ENCODE peak calls at places on chromosomes 3 and 15, in five cellular contexts. One of them, this sample, is unnamed.
A peak's percentile ranks its signal among the peaks of the same experiment; 100 is the strongest.

GRCh38 chr3:41532976-41533375 is 333.7 kb downstream of the CTNNB1 start:
- DNase-seq in testis: no peak
- DNase-seq in CD4-positive, CD25-positive, alpha-beta regulatory T cell: no peak
- DNase-seq in SJSA1: no peak
- DNase-seq in thoracic aorta: no peak
- DNase-seq in this sample: no peak

GRCh38 chr3:24389108-24390090 is 105.3 kb downstream of the THRB start:
- DNase-seq in testis: no peak
- DNase-seq in thoracic aorta: no peak
- DNase-seq in CD4-positive, CD25-positive, alpha-beta regulatory T cell: no peak
- DNase-seq in SJSA1: no peak
- DNase-seq in this sample: no peak

GRCh38 chr3:86793786-86794185 is 197.2 kb downstream of the VGLL3 start:
- DNase-seq in SJSA1: peak; percentile 88
- DNase-seq in CD4-positive, CD25-positive, alpha-beta regulatory T cell: no peak
- DNase-seq in thoracic aorta: no peak
- DNase-seq in testis: no peak
- DNase-seq in this sample: no peak

GRCh38 chr3:98954806-98955205 is 53.3 kb upstream of the DCBLD2 start:
- DNase-seq in CD4-positive, CD25-positive, alpha-beta regulatory T cell: no peak
- DNase-seq in SJSA1: no peak
- DNase-seq in testis: no peak
- DNase-seq in thoracic aorta: no peak
- DNase-seq in this sample: no peak

GRCh38 chr3:186394566-186395217 is 32.7 kb upstream of the DGKG start:
- DNase-seq in testis: no peak
- DNase-seq in thoracic aorta: no peak
- DNase-seq in CD4-positive, CD25-positive, alpha-beta regulatory T cell: no peak
- DNase-seq in SJSA1: no peak
- DNase-seq in this sample: no peak

GRCh38 chr15:87619161-87619960 is 637.2 kb downstream of the NTRK3 start:
- DNase-seq in thoracic aorta: no peak
- DNase-seq in SJSA1: peak; percentile 74
- DNase-seq in testis: no peak
- DNase-seq in CD4-positive, CD25-positive, alpha-beta regulatory T cell: no peak
- DNase-seq in this sample: no peak

GRCh38 chr3:58214484-58215316 is 3.9 kb upstream of the DNASE1L3 start:
- DNase-seq in CD4-positive, CD25-positive, alpha-beta regulatory T cell: no peak
- DNase-seq in SJSA1: no peak
- DNase-seq in thoracic aorta: no peak
- DNase-seq in testis: no peak
- DNase-seq in this sample: no peak

GRCh38 chr15:31489801-31490646 is 163.4 kb downstream of the KLF13 start:
- DNase-seq in CD4-positive, CD25-positive, alpha-beta regulatory T cell: no peak
- DNase-seq in testis: peak; percentile 50
- DNase-seq in thoracic aorta: no peak
- DNase-seq in SJSA1: peak; percentile 56
- DNase-seq in this sample: peak; percentile 59

GRCh38 chr15:32853667-32854066 is 135.9 kb downstream of the GREM1 start:
- DNase-seq in SJSA1: no peak
- DNase-seq in testis: no peak
- DNase-seq in thoracic aorta: no peak
- DNase-seq in CD4-positive, CD25-positive, alpha-beta regulatory T cell: no peak
- DNase-seq in this sample: no peak

GRCh38 chr15:61084944-61085367 is 144.1 kb downstream of the RORA start:
- DNase-seq in SJSA1: no peak
- DNase-seq in CD4-positive, CD25-positive, alpha-beta regulatory T cell: no peak
- DNase-seq in testis: no peak
- DNase-seq in thoracic aorta: no peak
- DNase-seq in this sample: peak; percentile 63

GRCh38 chr3:134881305-134881704 is 86.2 kb downstream of the EPHB1 start:
- DNase-seq in CD4-positive, CD25-positive, alpha-beta regulatory T cell: no peak
- DNase-seq in testis: no peak
- DNase-seq in SJSA1: no peak
- DNase-seq in thoracic aorta: no peak
- DNase-seq in this sample: no peak

GRCh38 chr3:140505256-140505655 is 172.6 kb upstream of the TRIM42 start:
- DNase-seq in CD4-positive, CD25-positive, alpha-beta regulatory T cell: no peak
- DNase-seq in testis: peak; percentile 87
- DNase-seq in thoracic aorta: no peak
- DNase-seq in SJSA1: no peak
- DNase-seq in this sample: peak; percentile 61

GRCh38 chr3:150022406-150023238 is 51.9 kb upstream of the PFN2 start:
- DNase-seq in CD4-positive, CD25-positive, alpha-beta regulatory T cell: no peak
- DNase-seq in testis: no peak
- DNase-seq in SJSA1: no peak
- DNase-seq in thoracic aorta: no peak
- DNase-seq in this sample: peak; percentile 49

GRCh38 chr3:79973482-79973881 is 205.7 kb upstream of the ROBO1 start:
- DNase-seq in testis: no peak
- DNase-seq in SJSA1: no peak
- DNase-seq in CD4-positive, CD25-positive, alpha-beta regulatory T cell: no peak
- DNase-seq in thoracic aorta: no peak
- DNase-seq in this sample: no peak

GRCh38 chr3:77931272-77932009 is 891.5 kb downstream of the ROBO2 start:
- DNase-seq in SJSA1: no peak
- DNase-seq in testis: no peak
- DNase-seq in CD4-positive, CD25-positive, alpha-beta regulatory T cell: no peak
- DNase-seq in thoracic aorta: no peak
- DNase-seq in this sample: no peak

GRCh38 chr3:134237454-134238145 is 13.1 kb downstream of the RYK start:
- DNase-seq in testis: no peak
- DNase-seq in SJSA1: no peak
- DNase-seq in CD4-positive, CD25-positive, alpha-beta regulatory T cell: no peak
- DNase-seq in thoracic aorta: no peak
- DNase-seq in this sample: no peak

GRCh38 chr3:14146381-14147062 is 21.7 kb downstream of the TMEM43 start:
- DNase-seq in testis: peak; percentile 9
- DNase-seq in thoracic aorta: no peak
- DNase-seq in SJSA1: no peak
- DNase-seq in CD4-positive, CD25-positive, alpha-beta regulatory T cell: no peak
- DNase-seq in this sample: no peak

GRCh38 chr3:188635258-188636038 is 481.5 kb downstream of the LPP start:
- DNase-seq in thoracic aorta: no peak
- DNase-seq in CD4-positive, CD25-positive, alpha-beta regulatory T cell: no peak
- DNase-seq in SJSA1: peak; percentile 28
- DNase-seq in testis: no peak
- DNase-seq in this sample: no peak

GRCh38 chr15:70212288-70212962 is 114.7 kb upstream of the TLE3 start:
- DNase-seq in SJSA1: no peak
- DNase-seq in thoracic aorta: no peak
- DNase-seq in CD4-positive, CD25-positive, alpha-beta regulatory T cell: no peak
- DNase-seq in testis: peak; percentile 31
- DNase-seq in this sample: no peak

GRCh38 chr3:188624384-188624783 is 470.4 kb downstream of the LPP start:
- DNase-seq in thoracic aorta: peak; percentile 41
- DNase-seq in testis: peak; percentile 78
- DNase-seq in SJSA1: peak; percentile 67
- DNase-seq in CD4-positive, CD25-positive, alpha-beta regulatory T cell: no peak
- DNase-seq in this sample: no peak

GRCh38 chr3:25594007-25594502 is 70.7 kb downstream of the TOP2B start:
- DNase-seq in thoracic aorta: no peak
- DNase-seq in testis: no peak
- DNase-seq in SJSA1: peak; percentile 81
- DNase-seq in CD4-positive, CD25-positive, alpha-beta regulatory T cell: no peak
- DNase-seq in this sample: no peak

GRCh38 chr3:123385072-123385471 is 63.8 kb downstream of the ADCY5 start:
- DNase-seq in testis: peak; percentile 36
- DNase-seq in thoracic aorta: no peak
- DNase-seq in CD4-positive, CD25-positive, alpha-beta regulatory T cell: no peak
- DNase-seq in SJSA1: peak; percentile 96
- DNase-seq in this sample: no peak

GRCh38 chr3:69770976-69771634 is 31.8 kb downstream of the MITF start:
- DNase-seq in thoracic aorta: no peak
- DNase-seq in CD4-positive, CD25-positive, alpha-beta regulatory T cell: no peak
- DNase-seq in SJSA1: peak; percentile 35
- DNase-seq in testis: no peak
- DNase-seq in this sample: no peak

GRCh38 chr3:151003024-151003771 is 30.7 kb upstream of the CLRN1 start:
- DNase-seq in CD4-positive, CD25-positive, alpha-beta regulatory T cell: no peak
- DNase-seq in thoracic aorta: no peak
- DNase-seq in testis: no peak
- DNase-seq in SJSA1: peak; percentile 5
- DNase-seq in this sample: no peak

GRCh38 chr3:26920579-26920978 is 298.0 kb downstream of the LRRC3B start:
- DNase-seq in CD4-positive, CD25-positive, alpha-beta regulatory T cell: no peak
- DNase-seq in SJSA1: no peak
- DNase-seq in thoracic aorta: no peak
- DNase-seq in testis: no peak
- DNase-seq in this sample: no peak

GRCh38 chr15:25175789-25176615 is 221.2 kb downstream of the SNRPN start:
- DNase-seq in SJSA1: no peak
- DNase-seq in thoracic aorta: no peak
- DNase-seq in CD4-positive, CD25-positive, alpha-beta regulatory T cell: no peak
- DNase-seq in testis: peak; percentile 7
- DNase-seq in this sample: no peak
- H3K9me3 ChIP-seq in SJSA1: peaks cover 16% of the 10 kb centered on the region
- H3K9me3 ChIP-seq in thoracic aorta: peaks cover 16% of the 10 kb centered on the region
- H3K9me3 ChIP-seq in CD4-positive, CD25-positive, alpha-beta regulatory T cell: peaks cover 4% of the 10 kb centered on the region
- H3K9me3 ChIP-seq in testis: no peaks in the 10 kb centered on the region
- H3K9me3 ChIP-seq in this sample: peaks cover 2% of the 10 kb centered on the region

DNA sequence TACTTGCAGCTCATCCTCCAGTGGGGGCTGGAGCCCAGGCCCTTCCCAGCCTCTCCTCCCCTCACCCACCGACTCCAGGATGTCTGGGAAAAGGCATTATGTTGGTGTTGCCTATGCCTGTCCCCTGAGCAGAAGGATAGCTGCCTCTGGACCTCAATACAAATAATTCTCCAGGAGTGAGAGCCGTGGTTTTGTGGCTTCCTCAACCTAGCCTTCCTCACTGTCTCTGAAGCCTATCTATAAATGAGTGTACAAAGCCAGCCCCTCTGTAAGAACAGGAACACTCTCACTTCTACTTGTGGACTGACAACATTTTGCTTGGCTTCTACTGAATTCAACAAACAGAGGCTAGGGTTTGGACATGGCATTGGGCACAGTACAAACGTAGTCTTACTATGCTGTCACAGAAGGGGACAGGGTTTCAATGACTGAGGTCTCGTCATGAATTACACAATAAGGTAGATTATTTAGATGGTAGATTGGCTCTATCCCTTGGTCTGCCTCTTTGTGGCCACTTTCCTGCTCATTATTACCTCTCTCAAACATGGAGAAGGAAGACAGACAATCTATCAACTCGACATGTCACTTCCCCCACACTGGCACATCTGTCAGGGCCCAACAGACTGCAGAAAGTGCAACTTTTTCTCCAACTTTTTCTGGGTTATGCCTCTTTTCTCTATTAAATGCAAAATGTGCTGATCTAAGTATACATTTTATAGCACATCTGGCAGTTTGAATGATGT is 82.8 kb upstream of the MEX3B start:
- DNase-seq in SJSA1: peak; percentile 45
- DNase-seq in thoracic aorta: no peak
- DNase-seq in CD4-positive, CD25-positive, alpha-beta regulatory T cell: no peak
- DNase-seq in testis: no peak
- DNase-seq in this sample: peak; percentile 60
- H3K4me1 ChIP-seq in SJSA1: peaks cover 65% of the 10 kb centered on the region
- H3K4me1 ChIP-seq in thoracic aorta: no peaks in the 10 kb centered on the region
- H3K4me1 ChIP-seq in CD4-positive, CD25-positive, alpha-beta regulatory T cell: no peaks in the 10 kb centered on the region
- H3K4me1 ChIP-seq in testis: no peaks in the 10 kb centered on the region
- H3K4me1 ChIP-seq in this sample: peaks cover 18% of the 10 kb centered on the region

DNA sequence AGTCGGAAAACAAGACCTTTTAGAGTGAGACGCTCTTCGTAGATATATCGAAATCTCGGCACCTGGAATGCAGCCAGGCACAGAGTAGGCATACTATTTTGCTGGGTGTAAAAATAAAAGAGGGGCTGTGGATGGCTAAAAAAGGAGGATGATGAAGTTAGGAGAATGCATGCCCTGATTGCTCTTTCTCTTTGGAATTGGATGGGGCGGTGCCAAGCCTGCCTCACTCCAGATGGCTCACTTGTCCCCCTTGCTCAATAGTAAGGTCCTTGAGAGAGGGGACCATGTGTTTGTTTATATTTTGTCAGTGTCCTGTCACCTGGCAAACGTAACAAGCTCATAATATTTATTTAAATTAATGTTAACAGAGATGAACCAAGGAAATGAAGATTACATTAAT is 33.0 kb downstream of the SNRK start:
- DNase-seq in thoracic aorta: no peak
- DNase-seq in testis: no peak
- DNase-seq in SJSA1: no peak
- DNase-seq in CD4-positive, CD25-positive, alpha-beta regulatory T cell: no peak
- DNase-seq in this sample: no peak
- H3K4me3 ChIP-seq in thoracic aorta: no peak overlapping the region
- H3K4me3 ChIP-seq in testis: no peak overlapping the region
- H3K4me3 ChIP-seq in SJSA1: no peak overlapping the region
- H3K4me3 ChIP-seq in CD4-positive, CD25-positive, alpha-beta regulatory T cell: no peak overlapping the region
- H3K4me3 ChIP-seq in this sample: no peak overlapping the region

DNA sequence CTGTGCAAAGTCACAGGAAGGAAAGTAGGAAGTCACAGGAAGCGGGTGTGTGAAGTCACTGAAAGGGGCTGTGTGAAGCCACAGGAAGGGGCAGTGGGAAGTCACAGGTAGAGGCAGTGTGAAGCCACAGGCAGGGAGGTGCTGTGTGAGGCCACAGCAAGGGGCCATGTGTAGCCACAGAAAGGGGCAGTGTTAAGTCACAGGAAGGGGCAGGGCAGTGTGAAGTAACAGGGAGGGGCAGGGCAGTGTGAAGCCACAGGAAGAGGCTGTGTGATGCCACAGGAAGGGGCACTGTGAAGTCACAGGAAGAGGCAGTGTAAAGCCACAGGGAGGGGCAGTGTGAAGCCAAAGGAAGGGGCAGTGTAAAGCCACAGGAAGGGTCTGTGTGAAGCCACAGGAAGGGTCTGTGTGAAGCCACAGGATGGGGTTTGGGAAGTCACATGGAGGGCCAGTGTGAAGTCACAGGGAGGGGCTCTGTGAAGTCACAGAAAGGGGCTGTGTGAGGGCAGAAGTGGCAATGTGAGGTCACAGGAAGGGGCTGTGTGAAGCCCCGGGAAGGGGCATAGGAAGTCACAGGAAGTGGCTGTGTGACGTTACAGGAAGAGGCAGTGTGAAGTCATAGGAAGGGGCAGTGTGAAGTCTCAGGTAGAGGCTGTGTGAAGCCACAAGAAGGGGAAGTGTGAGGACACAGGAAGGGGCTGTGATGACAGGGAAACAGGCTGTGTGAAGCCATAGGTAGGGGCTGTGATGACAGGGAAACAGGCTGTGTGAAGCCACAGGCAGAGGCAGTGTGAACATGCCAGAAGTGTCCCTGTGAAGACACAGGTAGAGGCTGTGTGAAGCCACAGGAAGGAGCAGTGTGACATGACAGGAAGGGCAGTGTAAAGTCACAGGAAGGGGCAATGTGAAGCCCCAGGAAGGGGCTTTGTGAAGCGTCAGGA is 36.7 kb downstream of the GASK1A start:
- DNase-seq in testis: no peak
- DNase-seq in CD4-positive, CD25-positive, alpha-beta regulatory T cell: no peak
- DNase-seq in thoracic aorta: no peak
- DNase-seq in SJSA1: no peak
- DNase-seq in this sample: no peak
- H3K9me3 ChIP-seq in testis: no peaks in the 10 kb centered on the region
- H3K9me3 ChIP-seq in CD4-positive, CD25-positive, alpha-beta regulatory T cell: peaks cover 35% of the 10 kb centered on the region
- H3K9me3 ChIP-seq in thoracic aorta: no peaks in the 10 kb centered on the region
- H3K9me3 ChIP-seq in SJSA1: no peaks in the 10 kb centered on the region
- H3K9me3 ChIP-seq in this sample: no peaks in the 10 kb centered on the region